ENCODE peak calls at places on chromosomes 6 and 20, in six cellular contexts. C is neural progenitor cell, Q is right atrium auricular region, J is NCI-H2029, G is fibroblast of pulmonary artery, S is aorta. N is an unnamed sample.

GRCh38 chr20:59933296-59933848 is at the start of gene SYCP2:
- DNase-seq in Q (no peak), G (peak; percentile 35), J (no peak), S (peak; percentile 89), C (no peak), N (no peak)

GRCh38 chr20:22431419-22431818 is 153.0 kb downstream of the FOXA2 start:
- DNase-seq in G (no peak), J (no peak), Q (no peak), C (no peak), S (no peak), N (no peak)

GRCh38 chr6:122798099-122798641 is 9.1 kb downstream of the SMPDL3A start:
- DNase-seq in J (peak; percentile 60), Q (no peak), C (no peak), G (peak; percentile 55), S (no peak), N (no peak)

GRCh38 chr20:33843854-33844253 is 32.7 kb downstream of the CHMP4B start:
- DNase-seq in G (no peak), S (no peak), Q (no peak), C (no peak), J (no peak), N (no peak)

GRCh38 chr6:143167224-143167623 is 106.5 kb downstream of the AIG1 start:
- DNase-seq in G (no peak), C (no peak), Q (no peak), S (no peak), J (no peak), N (no peak)

GRCh38 chr20:44073011-44073674 is 113.8 kb downstream of the JPH2 start:
- DNase-seq in J (no peak), G (no peak), S (no peak), C (no peak), Q (peak; percentile 53), N (peak; percentile 35)

GRCh38 chr20:33685328-33686007 is 717 bp downstream of the E2F1 start:
- DNase-seq in G (no peak), C (peak; percentile 63), Q (no peak), J (no peak), S (no peak), N (no peak)

GRCh38 chr20:62366370-62367135 is 559 bp downstream of the LAMA5 start:
- DNase-seq in J (peak; percentile 38), Q (no peak), G (no peak), S (peak; percentile 82), C (peak; percentile 89), N (no peak)

GRCh38 chr6:136038531-136038930 is 187.0 kb downstream of the PDE7B start:
- DNase-seq in S (no peak), J (no peak), G (peak; percentile 31), C (no peak), Q (no peak), N (no peak)

GRCh38 chr20:52130406-52130805 is 61.2 kb downstream of the ZFP64 start:
- DNase-seq in S (no peak), C (no peak), Q (no peak), G (peak; percentile 55), J (no peak), N (no peak)

GRCh38 chr6:30322527-30323501 is 3.9 kb upstream of the TRIM39 start:
- DNase-seq in G (peak; percentile 59), Q (no peak), S (no peak), C (peak; percentile 4), J (peak; percentile 24), N (no peak)

GRCh38 chr6:17042422-17043147 is 59.3 kb upstream of the STMND1 start:
- DNase-seq in G (peak; percentile 78), J (no peak), S (no peak), Q (no peak), C (peak; percentile 82), N (no peak)

GRCh38 chr20:57484772-57485171 is 40.2 kb downstream of the CTCFL start:
- DNase-seq in J (no peak), Q (no peak), S (no peak), G (no peak), C (no peak), N (no peak)

GRCh38 chr20:62592506-62593177 is 49.7 kb upstream of the SLCO4A1 start:
- DNase-seq in J (no peak), G (no peak), C (no peak), S (no peak), Q (no peak), N (no peak)

GRCh38 chr6:91098006-91098405 is 511.1 kb upstream of the MAP3K7 start:
- DNase-seq in J (peak; percentile 68), Q (no peak), C (no peak), G (no peak), S (no peak), N (no peak)

GRCh38 chr6:135094403-135094821 is 39.8 kb upstream of the HBS1L start:
- DNase-seq in S (no peak), J (no peak), Q (no peak), C (no peak), G (no peak), N (no peak)

GRCh38 chr6:54717849-54718455 is 128.6 kb upstream of the FAM83B start:
- DNase-seq in C (peak; percentile 67), J (peak; percentile 56), S (no peak), Q (peak; percentile 77), G (peak; percentile 64), N (peak; percentile 53)

GRCh38 chr6:38404900-38405556 is 234.7 kb downstream of the BTBD9 start:
- DNase-seq in C (no peak), G (peak; percentile 50), S (no peak), Q (no peak), J (no peak), N (no peak)

GRCh38 chr6:125273251-125273650 is 28.5 kb downstream of the HDDC2 start:
- DNase-seq in G (no peak), C (no peak), J (no peak), S (no peak), Q (no peak), N (no peak)

GRCh38 chr6:63507096-63507495 is 65.2 kb upstream of the LOC128125822 start:
- DNase-seq in G (no peak), S (no peak), J (no peak), C (no peak), Q (no peak), N (no peak)